ENCODE peak calls at places on chromosomes 2 and 18, in eight cellular contexts. Q is aorta; U is upper lobe of right lung; T is left lung; Z is CD8-positive, alpha-beta T cell; D is lower lobe of right lung; W is cardiac muscle cell; S is K562. V is an unnamed sample.

GRCh38 chr2:176637497-176638166 is 368.4 kb downstream of the MTX2 start:
- DNase-seq in Q (peak), U (peak), T (peak), Z (no peak), D (peak), W (peak), S (no peak), V (no peak)

GRCh38 chr2:13536941-13537340 is 820.2 kb downstream of the TRIB2 start:
- DNase-seq in Q (no peak), U (no peak), T (no peak), Z (no peak), D (no peak), W (no peak), S (no peak), V (no peak)

GRCh38 chr2:69291004-69291650 is 95.9 kb downstream of the GFPT1 start:
- DNase-seq in Q (no peak), U (no peak), T (no peak), Z (no peak), D (no peak), W (peak), S (no peak), V (no peak)

GRCh38 chr2:242031481-242032019 is 162.0 kb downstream of the RTP5 start:
- DNase-seq in Q (no peak), U (peak), T (no peak), Z (peak), D (no peak), W (peak), S (no peak), V (no peak)

GRCh38 chr2:240815761-240816583 is 4.0 kb downstream of the KIF1A start:
- DNase-seq in Q (no peak), U (no peak), T (peak), Z (peak), D (no peak), W (no peak), S (no peak), V (no peak)

GRCh38 chr18:13831864-13832508 is 8.0 kb downstream of the MC5R start:
- DNase-seq in Q (no peak), U (no peak), T (no peak), Z (no peak), D (no peak), W (no peak), S (peak), V (no peak)

GRCh38 chr2:206721216-206721920 is 3.2 kb upstream of the DYTN start:
- DNase-seq in Q (no peak), U (no peak), T (no peak), Z (no peak), D (no peak), W (no peak), S (no peak), V (no peak)

GRCh38 chr18:62637807-62638687 is 77.3 kb upstream of the PHLPP1 start:
- DNase-seq in Q (no peak), U (no peak), T (no peak), Z (peak), D (no peak), W (peak), S (peak), V (peak)

GRCh38 chr2:126657146-126657635 is 1.2 kb downstream of the GYPC start:
- DNase-seq in Q (peak), U (no peak), T (peak), Z (peak), D (peak), W (peak), S (peak), V (no peak)

GRCh38 chr2:26033270-26033768 is 565 bp upstream of the RAB10 start:
- DNase-seq in Q (no peak), U (no peak), T (peak), Z (no peak), D (peak), W (peak), S (no peak), V (no peak)

GRCh38 chr2:97951155-97951670 is 44.5 kb downstream of the TMEM131 start:
- DNase-seq in Q (no peak), U (no peak), T (no peak), Z (no peak), D (no peak), W (no peak), S (no peak), V (no peak)

GRCh38 chr18:22503803-22504202 is 86.1 kb upstream of the CTAGE1 start:
- DNase-seq in Q (no peak), U (no peak), T (no peak), Z (no peak), D (no peak), W (peak), S (no peak), V (no peak)

GRCh38 chr18:22977847-22978701 is 44.9 kb downstream of the RBBP8 start:
- DNase-seq in Q (no peak), U (no peak), T (no peak), Z (no peak), D (no peak), W (peak), S (no peak), V (peak)

GRCh38 chr2:162457021-162457420 is 113.1 kb downstream of the GCA start:
- DNase-seq in Q (no peak), U (no peak), T (no peak), Z (no peak), D (no peak), W (no peak), S (no peak), V (no peak)

GRCh38 chr18:46519870-46520269 is 137.2 kb downstream of the LOXHD1 start:
- DNase-seq in Q (peak), U (no peak), T (no peak), Z (no peak), D (no peak), W (no peak), S (no peak), V (no peak)

GRCh38 chr2:232463701-232464533 is 8.0 kb downstream of the ALPI start:
- DNase-seq in Q (peak), U (no peak), T (peak), Z (no peak), D (peak), W (no peak), S (no peak), V (no peak)

GRCh38 chr2:113198790-113199612 is 25.2 kb downstream of the PSD4 start:
- DNase-seq in Q (peak), U (peak), T (peak), Z (peak), D (peak), W (peak), S (no peak), V (no peak)

GRCh38 chr2:137383391-137383790 is 580.9 kb upstream of the HNMT start:
- DNase-seq in Q (no peak), U (no peak), T (no peak), Z (no peak), D (no peak), W (no peak), S (no peak), V (no peak)

GRCh38 chr2:99072556-99072955 is 69.0 kb upstream of the C2orf15 start:
- DNase-seq in Q (no peak), U (no peak), T (no peak), Z (no peak), D (no peak), W (no peak), S (no peak), V (no peak)

GRCh38 chr2:104658840-104659591 is 194.9 kb upstream of the POU3F3 start:
- DNase-seq in Q (no peak), U (no peak), T (no peak), Z (no peak), D (no peak), W (no peak), S (no peak), V (no peak)

GRCh38 chr2:10328667-10329583 is 26.2 kb downstream of the HPCAL1 start:
- DNase-seq in Q (peak), U (no peak), T (no peak), Z (peak), D (no peak), W (no peak), S (no peak), V (no peak)

GRCh38 chr18:24015897-24016631 is 1.5 kb downstream of the TTC39C start:
- DNase-seq in Q (no peak), U (no peak), T (no peak), Z (no peak), D (no peak), W (no peak), S (no peak), V (no peak)

GRCh38 chr2:38619458-38620164 is 16.9 kb upstream of the HNRNPLL start:
- DNase-seq in Q (no peak), U (no peak), T (no peak), Z (no peak), D (no peak), W (peak), S (no peak), V (no peak)

GRCh38 chr2:50491541-50492114 is 540.3 kb downstream of the NRXN1 start:
- DNase-seq in Q (no peak), U (no peak), T (no peak), Z (no peak), D (no peak), W (peak), S (peak), V (peak)

GRCh38 chr2:10223471-10223870 is 79.2 kb upstream of the HPCAL1 start:
- DNase-seq in Q (peak), U (peak), T (no peak), Z (no peak), D (peak), W (no peak), S (no peak), V (no peak)

GRCh38 chr2:179020156-179020750 is 29.7 kb downstream of the CCDC141 start:
- DNase-seq in Q (no peak), U (no peak), T (no peak), Z (peak), D (no peak), W (peak), S (no peak), V (peak)

GRCh38 chr2:234714711-234715110 is 217.8 kb upstream of the ARL4C start:
- DNase-seq in Q (no peak), U (no peak), T (no peak), Z (no peak), D (no peak), W (no peak), S (no peak), V (no peak)

GRCh38 chr2:99198103-99198841 is 17.3 kb downstream of the MRPL30 start:
- DNase-seq in Q (no peak), U (no peak), T (no peak), Z (no peak), D (no peak), W (no peak), S (no peak), V (no peak)

DNA sequence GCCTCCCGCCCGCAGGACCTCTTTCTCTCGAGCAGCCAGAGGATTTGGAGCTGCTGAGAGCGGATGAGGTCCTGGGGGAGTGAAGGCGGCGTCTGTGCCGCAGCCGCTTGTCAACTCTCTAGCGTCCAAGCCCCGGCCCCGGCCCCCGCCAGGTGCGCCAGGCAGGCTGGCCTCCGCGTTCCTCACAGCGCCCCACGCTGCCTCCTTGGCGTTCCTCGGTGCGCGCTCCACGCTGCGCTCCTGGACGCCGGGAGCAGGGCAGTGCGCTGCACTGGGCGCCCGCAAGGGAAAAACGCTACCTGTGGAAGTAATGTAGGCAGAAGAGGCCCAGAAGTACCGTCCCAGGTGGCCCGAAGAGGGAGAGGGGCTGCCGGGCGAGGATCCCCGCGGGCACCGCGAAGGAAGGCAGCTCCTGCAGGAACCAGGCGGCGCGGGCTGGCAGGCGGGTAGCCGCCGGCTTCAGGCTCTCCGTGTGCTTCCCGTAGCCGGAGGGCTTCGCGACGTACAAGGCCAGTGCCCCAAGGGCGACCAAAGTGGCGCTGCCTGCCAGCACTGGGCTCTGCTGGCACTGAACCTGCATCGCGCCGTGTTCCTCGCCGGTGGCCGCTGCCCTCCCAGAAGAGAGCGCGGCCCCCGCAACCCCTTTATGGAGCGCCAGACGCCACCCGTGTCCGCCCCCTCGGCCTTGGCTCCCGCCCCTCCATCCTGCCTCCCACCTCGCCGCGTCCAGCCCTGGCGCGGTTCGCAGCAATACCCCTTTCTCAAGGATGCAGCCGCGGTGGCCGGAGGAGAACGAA is at the start of gene SRD5A2:
- DNase-seq in Q (peak), U (no peak), T (no peak), Z (no peak), D (no peak), W (no peak), S (no peak), V (no peak)
- H3K27ac ChIP-seq in Q (no peak), U (no peak), T (no peak), Z (no peak), D (no peak), W (no peak), S (no peak), V (no peak)

GRCh38 chr18:41389936-41390667 is 564.9 kb upstream of the PIK3C3 start:
- DNase-seq in Q (no peak), U (no peak), T (no peak), Z (no peak), D (no peak), W (no peak), S (no peak), V (no peak)
- H3K4me3 ChIP-seq in Q (no peak), U (no peak), T (no peak), Z (no peak), D (no peak), W (no peak), S (no peak), V (no peak)

GRCh38 chr18:58967643-58968291 is 103.1 kb downstream of the ZNF532 start:
- DNase-seq in Q (no peak), U (no peak), T (no peak), Z (no peak), D (no peak), W (no peak), S (no peak), V (no peak)

GRCh38 chr18:58966704-58967103 is 102.0 kb downstream of the ZNF532 start:
- DNase-seq in Q (no peak), U (no peak), T (no peak), Z (no peak), D (no peak), W (no peak), S (no peak), V (no peak)

GRCh38 chr18:58965930-58966662 is 101.4 kb downstream of the ZNF532 start:
- DNase-seq in Q (no peak), U (no peak), T (no peak), Z (no peak), D (no peak), W (no peak), S (no peak), V (no peak)

GRCh38 chr18:58962331-58962730 is 97.7 kb downstream of the ZNF532 start:
- DNase-seq in Q (no peak), U (no peak), T (no peak), Z (no peak), D (no peak), W (no peak), S (no peak), V (no peak)

GRCh38 chr18:58965291-58965929 is 100.7 kb downstream of the ZNF532 start:
- DNase-seq in Q (no peak), U (no peak), T (no peak), Z (no peak), D (no peak), W (no peak), S (no peak), V (no peak)
- H3K27ac ChIP-seq in Q (peak), U (no peak), T (no peak), Z (no peak), D (no peak), W (peak), S (no peak), V (peak)

GRCh38 chr2:239307921-239308620 is 92.7 kb downstream of the HDAC4 start:
- DNase-seq in Q (peak), U (peak), T (peak), Z (no peak), D (no peak), W (no peak), S (no peak), V (no peak)

GRCh38 chr2:239308696-239309397 is 92.0 kb downstream of the HDAC4 start:
- DNase-seq in Q (peak), U (peak), T (no peak), Z (no peak), D (no peak), W (peak), S (no peak), V (no peak)

GRCh38 chr2:239310401-239311061 is 90.3 kb downstream of the HDAC4 start:
- DNase-seq in Q (peak), U (peak), T (no peak), Z (no peak), D (no peak), W (no peak), S (no peak), V (no peak)

GRCh38 chr2:239311132-239312040 is 89.4 kb downstream of the HDAC4 start:
- DNase-seq in Q (peak), U (peak), T (no peak), Z (no peak), D (peak), W (no peak), S (no peak), V (no peak)

GRCh38 chr2:239309398-239310245 is 91.2 kb downstream of the HDAC4 start:
- DNase-seq in Q (peak), U (peak), T (peak), Z (no peak), D (peak), W (no peak), S (no peak), V (no peak)
- H3K4me3 ChIP-seq in Q (no peak), U (peak), T (no peak), Z (no peak), D (peak), W (no peak), S (no peak), V (no peak)